ENCODE peak calls at places on chromosomes 13 and 19, in nine cellular contexts. K, D, B, E, J, R, U, Y and Z are unnamed samples.

GRCh38 chr19:10001899-10002298 is 8.4 kb downstream of the COL5A3 start:
- DNase-seq in K (no peak), D (peak), B (no peak), E (peak), J (no peak), R (no peak), U (peak), Y (no peak), Z (peak)

GRCh38 chr19:32437096-32437495 is 31.5 kb downstream of the DPY19L3 start:
- DNase-seq in K (no peak), D (no peak), B (no peak), E (no peak), J (no peak), R (no peak), U (no peak), Y (no peak), Z (no peak)

GRCh38 chr19:13430790-13431582 is 75.3 kb downstream of the CACNA1A start:
- DNase-seq in K (no peak), D (no peak), B (peak), E (peak), J (no peak), R (no peak), U (peak), Y (peak), Z (peak)

GRCh38 chr13:26423634-26424033 is 133.8 kb upstream of the WASF3 start:
- DNase-seq in K (no peak), D (no peak), B (no peak), E (no peak), J (no peak), R (no peak), U (no peak), Y (no peak), Z (no peak)

GRCh38 chr13:93708323-93709075 is 481.9 kb downstream of the GPC6 start:
- DNase-seq in K (no peak), D (no peak), B (no peak), E (no peak), J (no peak), R (no peak), U (no peak), Y (no peak), Z (no peak)

GRCh38 chr13:80116107-80116506 is 224.8 kb downstream of the SPRY2 start:
- DNase-seq in K (no peak), D (no peak), B (no peak), E (no peak), J (no peak), R (no peak), U (peak), Y (peak), Z (peak)

GRCh38 chr19:14536926-14537692 is 7.7 kb downstream of the TECR start:
- DNase-seq in K (peak), D (no peak), B (no peak), E (peak), J (peak), R (no peak), U (no peak), Y (peak), Z (peak)

GRCh38 chr13:46698910-46699460 is 98.0 kb downstream of the ESD start:
- DNase-seq in K (no peak), D (no peak), B (no peak), E (no peak), J (no peak), R (no peak), U (no peak), Y (peak), Z (no peak)

GRCh38 chr19:13234518-13234917 is 84.3 kb downstream of the IER2 start:
- DNase-seq in K (no peak), D (no peak), B (peak), E (peak), J (no peak), R (no peak), U (peak), Y (peak), Z (no peak)

GRCh38 chr13:33624740-33625139 is 193.2 kb upstream of the RFC3 start:
- DNase-seq in K (no peak), D (no peak), B (no peak), E (no peak), J (no peak), R (no peak), U (no peak), Y (no peak), Z (no peak)

GRCh38 chr19:44925114-44925891 is 10.9 kb downstream of the APOC1 start:
- DNase-seq in K (no peak), D (peak), B (peak), E (no peak), J (no peak), R (no peak), U (no peak), Y (peak), Z (peak)

GRCh38 chr19:31340059-31341025 is 8.9 kb downstream of the TSHZ3 start:
- DNase-seq in K (no peak), D (no peak), B (no peak), E (no peak), J (no peak), R (no peak), U (no peak), Y (peak), Z (peak)

GRCh38 chr19:35273686-35274259 is 5.0 kb downstream of the USF2 start:
- DNase-seq in K (no peak), D (no peak), B (no peak), E (no peak), J (no peak), R (no peak), U (no peak), Y (no peak), Z (no peak)

GRCh38 chr13:49791753-49792549 is 531 bp downstream of the KPNA3 start:
- DNase-seq in K (no peak), D (peak), B (peak), E (peak), J (no peak), R (peak), U (peak), Y (peak), Z (peak)

GRCh38 chr13:113836917-113837553 is 26.8 kb downstream of the GAS6 start:
- DNase-seq in K (peak), D (no peak), B (peak), E (peak), J (no peak), R (no peak), U (no peak), Y (peak), Z (peak)

GRCh38 chr19:41708481-41708880 is at the start of gene CEACAM5:
- DNase-seq in K (no peak), D (no peak), B (no peak), E (no peak), J (no peak), R (no peak), U (no peak), Y (no peak), Z (no peak)

GRCh38 chr13:48954086-48954485 is 21.6 kb upstream of the FNDC3A start:
- DNase-seq in K (no peak), D (no peak), B (no peak), E (no peak), J (no peak), R (no peak), U (no peak), Y (peak), Z (peak)

GRCh38 chr13:82165396-82166174 is 1716.7 kb downstream of the SLITRK1 start:
- DNase-seq in K (no peak), D (no peak), B (no peak), E (peak), J (no peak), R (no peak), U (no peak), Y (no peak), Z (no peak)

GRCh38 chr13:47480121-47480520 is 521.0 kb downstream of the SUCLA2 start:
- DNase-seq in K (no peak), D (no peak), B (no peak), E (no peak), J (no peak), R (no peak), U (peak), Y (peak), Z (peak)

GRCh38 chr13:61204025-61204424 is 211.6 kb downstream of the PCDH20 start:
- DNase-seq in K (no peak), D (no peak), B (no peak), E (no peak), J (no peak), R (no peak), U (no peak), Y (no peak), Z (no peak)

GRCh38 chr19:33720691-33721682 is 75.7 kb upstream of the KCTD15 start:
- DNase-seq in K (no peak), D (no peak), B (no peak), E (peak), J (no peak), R (no peak), U (no peak), Y (no peak), Z (no peak)

GRCh38 chr13:33728271-33729037 is 89.5 kb upstream of the RFC3 start:
- DNase-seq in K (no peak), D (no peak), B (peak), E (peak), J (no peak), R (no peak), U (peak), Y (no peak), Z (no peak)

GRCh38 chr13:98083507-98083906 is 59.4 kb upstream of the FARP1 start:
- DNase-seq in K (no peak), D (no peak), B (no peak), E (no peak), J (no peak), R (no peak), U (peak), Y (peak), Z (peak)

GRCh38 chr13:30847697-30848307 is 58.3 kb upstream of the MEDAG start:
- DNase-seq in K (no peak), D (no peak), B (no peak), E (no peak), J (peak), R (no peak), U (no peak), Y (peak), Z (peak)